ENCODE peak calls at places on chromosomes 6 and 20, in six cellular contexts. C is fibroblast of the aortic adventitia, B is aorta, K is MM.1S, E is cardiac fibroblast, R is lung. G is an unnamed sample.

GRCh38 chr6:156517090-156517489 is 260.1 kb upstream of the ARID1B start:
- DNase-seq in R (no peak), E (no peak), K (no peak), C (no peak), B (no peak), G (no peak)

GRCh38 chr6:1739220-1739619 is 129.5 kb downstream of the FOXC1 start:
- DNase-seq in E (no peak), B (no peak), C (no peak), R (no peak), K (no peak), G (no peak)

GRCh38 chr6:125267806-125268523 is 33.8 kb downstream of the HDDC2 start:
- DNase-seq in C (peak; percentile 16), B (peak; percentile 51), E (peak; percentile 11), K (no peak), R (no peak), G (no peak)

GRCh38 chr6:57268294-57268640 is 46.2 kb upstream of the RAB23 start:
- DNase-seq in B (no peak), K (no peak), C (no peak), R (no peak), E (no peak), G (no peak)

GRCh38 chr6:136843210-136843609 is 20.8 kb downstream of the PEX7 start:
- DNase-seq in K (no peak), B (no peak), E (no peak), C (no peak), R (no peak), G (no peak)

GRCh38 chr6:28486988-28487742 is 28.4 kb downstream of the GPX6 start:
- DNase-seq in E (no peak), R (no peak), C (no peak), K (no peak), B (no peak), G (no peak)

GRCh38 chr6:133526436-133526835 is 285.3 kb downstream of the EYA4 start:
- DNase-seq in E (no peak), K (no peak), B (no peak), C (no peak), R (no peak), G (no peak)

GRCh38 chr6:35195120-35195780 is 18.5 kb upstream of the SCUBE3 start:
- DNase-seq in K (no peak), B (no peak), C (no peak), R (no peak), E (no peak), G (no peak)

GRCh38 chr6:108549741-108550140 is 11.0 kb upstream of the FOXO3 start:
- DNase-seq in K (no peak), B (no peak), E (peak; percentile 30), C (no peak), R (no peak), G (no peak)

GRCh38 chr6:45533394-45533793 is 155.7 kb upstream of the SUPT3H start:
- DNase-seq in K (no peak), B (no peak), C (peak; percentile 63), R (no peak), E (peak; percentile 50), G (no peak)

DNA sequence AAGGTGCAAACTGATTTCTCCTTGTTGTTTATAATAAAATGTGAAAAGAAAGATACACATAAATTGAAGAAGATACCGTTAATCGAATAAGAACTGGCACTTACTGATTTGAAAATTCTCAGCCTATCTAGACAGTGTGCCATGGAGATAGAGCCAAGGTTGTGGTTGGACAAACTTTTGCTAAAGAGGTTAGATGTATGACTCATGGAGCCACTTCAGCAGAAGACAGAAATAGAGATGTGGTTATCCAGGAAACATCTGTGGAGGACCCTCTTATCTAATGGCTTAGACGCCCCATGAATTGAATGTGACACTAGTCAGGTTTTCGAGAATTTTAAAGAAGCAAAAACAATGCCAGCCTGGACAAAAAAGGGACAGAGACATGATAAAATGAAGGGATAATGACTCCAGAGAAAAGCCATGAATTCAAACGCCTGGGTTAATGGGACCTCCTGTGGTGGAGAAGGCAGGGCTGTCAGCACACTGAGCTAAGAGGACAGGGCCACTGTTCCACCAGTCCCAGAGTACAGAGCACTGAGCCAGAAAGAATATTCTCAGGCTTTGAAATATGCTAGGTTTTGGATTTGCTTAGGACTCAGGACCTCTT is 280.5 kb downstream of the CLVS2 start:
- DNase-seq in B (no peak), K (peak; percentile 7), R (no peak), C (no peak), E (no peak), G (no peak)
- H3K4me3 ChIP-seq in B (no peak overlapping the region), K (no peak overlapping the region), R (no peak overlapping the region), C (no peak overlapping the region), E (no peak overlapping the region), G (no peak overlapping the region)

DNA sequence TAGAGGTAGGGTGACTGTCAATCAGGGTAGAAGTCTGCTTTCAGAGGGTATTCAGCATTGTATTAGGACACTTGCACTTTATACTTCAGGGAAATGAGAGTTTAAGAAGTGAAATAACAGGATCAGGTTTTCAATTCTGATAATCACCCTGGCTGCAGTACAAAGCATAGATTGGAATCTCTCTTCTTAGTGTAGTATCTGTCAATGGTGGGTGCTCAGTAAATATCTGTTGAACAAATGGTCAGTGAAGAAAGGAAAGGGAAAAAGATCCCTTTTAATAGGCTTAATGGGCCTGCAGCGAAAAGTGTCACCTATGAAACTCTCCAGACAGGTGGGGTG is 18.7 kb downstream of the TUBB2B start:
- DNase-seq in C (no peak), K (no peak), E (no peak), B (no peak), R (no peak), G (no peak)
- H3K4me3 ChIP-seq in C (peak overlapping the region; percentile 17), K (no peak overlapping the region), E (no peak overlapping the region), B (no peak overlapping the region), R (no peak overlapping the region), G (no peak overlapping the region)

DNA sequence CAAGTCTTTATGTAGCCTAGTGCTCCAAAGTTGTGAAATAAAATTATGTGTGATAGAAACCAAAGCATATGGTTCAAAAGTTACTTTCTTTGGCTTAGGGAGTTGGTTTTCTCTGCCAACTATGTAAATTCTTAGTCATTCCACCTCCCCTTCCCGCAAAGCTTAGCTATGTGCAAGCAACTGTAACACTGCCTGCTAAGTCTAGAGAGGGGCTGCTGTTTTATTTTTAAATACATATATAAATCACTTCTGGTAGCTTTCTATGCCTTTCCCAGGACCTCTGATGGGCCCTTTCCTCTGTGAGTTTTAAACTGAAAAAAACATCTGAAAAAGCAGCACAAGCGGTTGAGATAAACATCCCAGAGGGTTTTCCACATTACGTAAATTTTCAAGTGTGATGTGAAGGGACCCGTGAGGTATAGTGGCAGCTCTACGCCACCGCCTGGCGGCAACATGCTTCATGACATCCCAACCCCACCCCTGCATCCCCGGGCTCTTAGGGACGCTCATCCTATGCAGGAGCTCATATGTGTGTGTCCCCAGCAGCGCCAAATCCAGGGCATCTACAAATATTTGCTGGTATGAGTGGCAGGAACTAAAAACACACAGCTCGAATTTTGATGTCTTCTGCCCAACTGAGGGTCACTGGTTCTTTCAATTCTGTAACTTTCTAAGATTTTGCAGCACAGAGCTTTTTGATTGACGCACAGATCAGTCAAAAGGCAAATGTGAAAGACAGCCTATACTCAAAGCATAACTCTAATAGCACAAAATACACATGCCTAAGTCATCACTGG is 12.8 kb downstream of the SAYSD1 start:
- DNase-seq in R (no peak), E (peak; percentile 84), C (peak; percentile 94), K (no peak), B (peak; percentile 76), G (no peak)
- H3K4me3 ChIP-seq in R (no peak overlapping the region), E (no peak overlapping the region), C (no peak overlapping the region), K (no peak overlapping the region), B (peak overlapping the region; percentile 24), G (no peak overlapping the region)

GRCh38 chr20:58339741-58340140 is 30.2 kb downstream of the RAB22A start:
- DNase-seq in B (no peak), E (no peak), K (no peak), R (no peak), C (no peak), G (no peak)
- H3K4me3 ChIP-seq in B (no peak overlapping the region), E (no peak overlapping the region), K (no peak overlapping the region), R (no peak overlapping the region), C (no peak overlapping the region), G (no peak overlapping the region)

DNA sequence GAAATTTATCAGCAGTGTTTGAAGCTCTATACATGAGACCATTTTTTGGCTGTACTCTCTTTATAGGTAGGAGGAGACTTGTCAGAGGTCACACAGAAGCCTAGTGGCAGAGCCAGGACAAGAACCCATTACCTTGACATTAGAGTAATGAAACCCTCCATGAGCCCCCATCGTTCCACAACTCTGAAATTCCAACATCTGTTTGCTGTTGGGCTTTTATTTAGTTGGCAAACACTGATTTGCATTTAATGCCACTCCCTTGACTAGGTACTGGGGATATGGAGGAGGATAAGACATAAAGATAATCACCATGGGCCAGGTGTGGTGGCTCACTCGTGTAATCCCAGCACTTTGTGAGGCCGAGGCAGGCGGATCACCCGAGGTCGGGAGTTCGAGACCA is 1.6 kb downstream of the GSS start:
- DNase-seq in R (no peak), C (no peak), K (no peak), E (no peak), B (no peak), G (no peak)
- H3K4me3 ChIP-seq in R (no peak overlapping the region), C (no peak overlapping the region), K (no peak overlapping the region), E (no peak overlapping the region), B (no peak overlapping the region), G (no peak overlapping the region)

GRCh38 chr6:71326611-71327010 is 38.0 kb downstream of the OGFRL1 start:
- DNase-seq in B (no peak), R (no peak), C (no peak), E (no peak), K (no peak), G (no peak)

GRCh38 chr6:71333050-71333449 is 44.4 kb downstream of the OGFRL1 start:
- DNase-seq in C (no peak), K (no peak), E (no peak), R (no peak), B (no peak), G (no peak)

GRCh38 chr6:71333700-71334099 is 45.1 kb downstream of the OGFRL1 start:
- DNase-seq in R (no peak), E (peak; percentile 92), C (peak; percentile 94), K (no peak), B (no peak), G (no peak)

GRCh38 chr6:71332012-71332411 is 43.4 kb downstream of the OGFRL1 start:
- DNase-seq in K (no peak), R (no peak), C (no peak), E (no peak), B (no peak), G (no peak)

DNA sequence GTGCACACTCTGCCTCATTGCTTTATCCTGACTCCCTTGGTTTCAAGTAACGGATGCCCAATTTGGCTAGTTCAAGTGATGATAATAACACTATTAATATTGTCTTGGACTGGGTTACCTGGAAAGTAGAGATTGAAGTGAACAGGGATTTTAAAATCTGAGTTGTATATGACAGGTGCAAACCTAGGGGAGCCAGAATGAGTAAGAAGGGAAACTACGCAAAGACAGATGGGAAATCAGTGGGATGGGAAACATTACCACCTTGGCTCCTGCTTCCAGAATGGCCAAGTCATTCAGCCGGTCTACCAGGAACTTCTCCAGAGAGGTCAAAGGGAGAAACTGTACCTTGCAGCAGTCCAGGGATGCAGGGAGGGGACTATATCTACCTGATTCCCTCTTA is 41.9 kb downstream of the OGFRL1 start:
- DNase-seq in K (no peak), E (no peak), C (no peak), B (no peak), R (no peak), G (no peak)
- H3K4me3 ChIP-seq in K (no peak overlapping the region), E (no peak overlapping the region), C (no peak overlapping the region), B (no peak overlapping the region), R (no peak overlapping the region), G (no peak overlapping the region)